ENCODE peak calls at places on chromosome 12, in five cellular contexts. G is GM12892, D is H1, H is K562, W is HepG2. F is an unnamed sample.

GRCh38 chr12:100061814-100062213 is 77.1 kb upstream of the ANKS1B start:
- DNase-seq in G (no peak), D (no peak), H (no peak), W (no peak), F (no peak)

GRCh38 chr12:13546231-13546630 is 349.7 kb downstream of the EMP1 start:
- DNase-seq in G (no peak), D (no peak), H (no peak), W (no peak), F (no peak)

GRCh38 chr12:71152838-71153237 is 5.0 kb downstream of the TSPAN8 start:
- DNase-seq in G (no peak), D (no peak), H (no peak), W (no peak), F (no peak)

GRCh38 chr12:53603804-53604203 is 22.4 kb downstream of the ATF7 start:
- DNase-seq in G (no peak), D (no peak), H (no peak), W (no peak), F (no peak)

GRCh38 chr12:6790496-6791150 is 1.3 kb downstream of the CD4 start:
- DNase-seq in G (no peak), D (no peak), H (no peak), W (no peak), F (no peak)

GRCh38 chr12:96436366-96437295 is 36.4 kb upstream of the CDK17 start:
- DNase-seq in G (no peak), D (no peak), H (no peak), W (no peak), F (no peak)

GRCh38 chr12:47054659-47055058 is 24.8 kb upstream of the PCED1B start:
- DNase-seq in G (no peak), D (no peak), H (no peak), W (no peak), F (no peak)

GRCh38 chr12:65525501-65526141 is 247.1 kb downstream of the MSRB3 start:
- DNase-seq in G (no peak), D (no peak), H (no peak), W (no peak), F (no peak)

GRCh38 chr12:71702590-71702989 is 16.7 kb downstream of the TMEM19 start:
- DNase-seq in G (no peak), D (no peak), H (no peak), W (no peak), F (no peak)

GRCh38 chr12:85765443-85765842 is 70.8 kb downstream of the RASSF9 start:
- DNase-seq in G (no peak), D (no peak), H (no peak), W (peak), F (no peak)

GRCh38 chr12:27672654-27673053 is 23.6 kb upstream of the REP15 start:
- DNase-seq in G (no peak), D (no peak), H (no peak), W (no peak), F (no peak)

GRCh38 chr12:94701711-94702110 is 51.4 kb upstream of the TMCC3 start:
- DNase-seq in G (no peak), D (no peak), H (no peak), W (no peak), F (no peak)

GRCh38 chr12:120762093-120762492 is 36.5 kb downstream of the ACADS start:
- DNase-seq in G (no peak), D (no peak), H (no peak), W (no peak), F (no peak)

GRCh38 chr12:115577401-115577800 is 700.1 kb downstream of the MED13L start:
- DNase-seq in G (no peak), D (no peak), H (no peak), W (no peak), F (no peak)

GRCh38 chr12:93497456-93497855 is 30.1 kb downstream of the MRPL42 start:
- DNase-seq in G (no peak), D (no peak), H (no peak), W (no peak), F (no peak)

GRCh38 chr12:58554522-58555157 is 365.7 kb downstream of the LRIG3 start:
- DNase-seq in G (no peak), D (no peak), H (no peak), W (no peak), F (no peak)

GRCh38 chr12:58557646-58558045 is 362.7 kb downstream of the LRIG3 start:
- DNase-seq in G (no peak), D (no peak), H (no peak), W (no peak), F (no peak)

GRCh38 chr12:58557156-58557555 is 363.1 kb downstream of the LRIG3 start:
- DNase-seq in G (no peak), D (no peak), H (no peak), W (no peak), F (no peak)
- TF ChIP-seq POLR2A in G (no peak), D (no peak), H (no peak), W (no peak), F (no peak)

GRCh38 chr12:23236056-23236455 is 611.1 kb downstream of the ETNK1 start:
- DNase-seq in G (no peak), D (no peak), H (no peak), W (peak), F (no peak)

GRCh38 chr12:23230899-23231298 is 605.9 kb downstream of the ETNK1 start:
- DNase-seq in G (no peak), D (no peak), H (no peak), W (no peak), F (no peak)
- TF ChIP-seq TAF1 in G (no peak), D (no peak), H (no peak), W (no peak), F (no peak)

GRCh38 chr12:108852674-108853073 is 4.7 kb downstream of the SSH1 start:
- DNase-seq in G (no peak), D (no peak), H (no peak), W (no peak), F (no peak)
- TF ChIP-seq POLR2AphosphoS5 in G (no peak), D (no peak), H (no peak), W (no peak), F (no peak)

GRCh38 chr12:128763395-128763794 is 60.4 kb downstream of the SLC15A4 start:
- DNase-seq in G (no peak), D (no peak), H (no peak), W (no peak), F (no peak)

GRCh38 chr12:128767518-128767917 is 56.2 kb downstream of the SLC15A4 start:
- DNase-seq in G (no peak), D (no peak), H (no peak), W (no peak), F (no peak)

GRCh38 chr12:128772249-128772648 is 51.5 kb downstream of the SLC15A4 start:
- DNase-seq in G (no peak), D (no peak), H (no peak), W (no peak), F (no peak)

GRCh38 chr12:128771681-128772080 is 52.1 kb downstream of the SLC15A4 start:
- DNase-seq in G (no peak), D (no peak), H (no peak), W (peak), F (no peak)

GRCh38 chr12:128766738-128767501 is 56.8 kb downstream of the SLC15A4 start:
- DNase-seq in G (no peak), D (no peak), H (no peak), W (no peak), F (no peak)
- TF ChIP-seq POLR2A in G (no peak), D (no peak), H (no peak), W (no peak), F (no peak)

DNA sequence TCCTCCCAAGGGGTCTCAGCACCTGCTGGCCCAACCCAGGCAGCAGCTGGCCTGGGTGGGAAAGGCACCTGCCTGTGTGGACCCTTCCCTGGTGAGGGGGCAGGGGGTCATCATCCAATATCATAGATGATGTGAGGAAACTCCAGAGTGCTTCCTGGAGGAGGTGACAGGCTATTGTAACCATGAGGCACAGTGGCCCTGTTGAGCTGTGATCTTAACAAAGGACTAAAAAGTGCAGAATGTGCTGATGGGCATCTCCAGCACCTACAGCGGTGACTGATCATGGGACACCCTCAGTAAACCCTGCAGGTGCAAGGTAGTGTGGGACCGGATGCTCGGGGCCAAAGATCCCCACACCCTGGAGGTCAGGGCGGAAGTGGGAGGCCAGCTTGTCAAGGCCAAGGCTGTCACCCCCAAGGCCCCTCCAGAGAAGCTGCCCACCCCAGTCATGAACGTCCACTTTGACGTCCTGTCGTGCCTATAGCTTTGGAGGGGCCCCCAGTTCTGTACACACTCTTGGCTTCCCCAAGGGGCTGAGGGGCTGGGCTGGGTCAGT is 7.5 kb downstream of the MMP17 start:
- DNase-seq in G (no peak), D (no peak), H (no peak), W (no peak), F (no peak)
- TF ChIP-seq TAF1 in G (no peak), D (no peak), H (no peak), W (no peak), F (no peak)

DNA sequence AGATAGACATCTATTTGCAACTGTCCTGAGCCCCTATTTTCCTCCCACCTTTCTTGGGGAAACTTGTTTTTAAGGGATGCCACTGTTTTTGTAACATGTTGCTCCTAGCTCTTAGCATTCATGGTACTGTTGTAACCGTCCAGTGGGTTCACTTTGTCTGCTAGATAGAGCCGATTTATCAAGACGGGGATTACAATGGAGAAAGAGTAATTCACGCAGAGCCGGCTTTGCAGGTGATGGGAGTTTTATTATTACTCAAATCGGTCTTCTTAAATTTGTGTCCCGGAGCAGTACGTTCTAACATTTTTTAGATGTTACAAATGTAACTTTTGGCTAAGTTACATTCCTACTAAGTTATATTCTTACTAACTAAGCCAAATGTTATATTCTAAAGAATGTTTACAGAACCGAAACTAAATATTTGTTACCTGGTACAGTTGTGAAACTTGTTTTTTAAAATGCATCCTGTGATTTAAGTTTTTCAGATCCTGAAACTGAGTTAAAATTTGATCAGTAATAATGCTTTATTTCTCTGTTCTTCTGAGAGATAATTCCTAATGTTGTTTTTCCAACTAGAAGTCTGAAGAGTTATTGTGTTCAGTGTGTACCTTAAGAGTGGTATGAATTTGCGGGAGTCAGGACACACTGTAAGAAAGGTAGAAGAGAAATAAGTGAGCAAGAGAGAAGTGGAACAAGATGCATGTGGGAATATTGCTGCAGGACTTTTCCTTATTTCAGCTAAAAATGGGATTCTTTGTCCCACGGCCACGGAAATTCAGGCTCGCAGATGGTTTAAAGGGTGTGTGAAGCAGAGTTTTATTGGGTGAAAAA is 20.6 kb upstream of the CLEC2D start:
- DNase-seq in G (no peak), D (no peak), H (no peak), W (no peak), F (no peak)
- TF ChIP-seq POLR2AphosphoS5 in G (no peak), D (no peak), H (no peak), W (no peak), F (peak)

F was measured in GM12891.